ENCODE peak calls at places on chromosomes 5 and 9, in six cellular contexts. L is IMR-90, P is sigmoid colon, Q is transverse colon, U is gastrocnemius medialis, W is psoas muscle. A is an unnamed sample.
A peak's percentile ranks its signal among the peaks of the same experiment; 100 is the strongest.

GRCh38 chr9:136609838-136610311 is 52.8 kb upstream of the EGFL7 start:
- DNase-seq in U (no peak), Q (no peak), L (no peak), P (no peak), W (no peak), A (no peak)

GRCh38 chr5:35136386-35136785 is 88.6 kb upstream of the AGXT2 start:
- DNase-seq in U (no peak), W (no peak), L (peak; percentile 95), Q (no peak), P (no peak), A (no peak)

GRCh38 chr9:120626512-120626911 is 46.5 kb upstream of the CDK5RAP2 start:
- DNase-seq in Q (no peak), P (no peak), L (no peak), U (no peak), W (no peak), A (no peak)

GRCh38 chr5:127012933-127013332 is 17.4 kb downstream of the MARCHF3 start:
- DNase-seq in Q (no peak), P (no peak), W (no peak), L (peak; percentile 72), U (no peak), A (no peak)

GRCh38 chr5:160289356-160289651 is 23.1 kb downstream of the CCNJL start:
- DNase-seq in L (no peak), W (no peak), U (no peak), P (no peak), Q (no peak), A (no peak)

GRCh38 chr9:84436386-84437114 is 96.0 kb upstream of the SLC28A3 start:
- DNase-seq in U (no peak), W (no peak), L (no peak), P (no peak), Q (no peak), A (no peak)

GRCh38 chr5:111830333-111830732 is 73.3 kb upstream of the NREP start:
- DNase-seq in P (no peak), W (no peak), U (no peak), Q (no peak), L (peak; percentile 70), A (no peak)

GRCh38 chr9:12230708-12231107 is 462.5 kb upstream of the TYRP1 start:
- DNase-seq in U (no peak), L (no peak), W (no peak), Q (no peak), P (no peak), A (no peak)

GRCh38 chr5:61409568-61409967 is 77.5 kb downstream of the ZSWIM6 start:
- DNase-seq in W (no peak), Q (no peak), L (peak; percentile 96), P (no peak), U (no peak), A (no peak)

GRCh38 chr9:89891221-89892052 is 286.6 kb downstream of the GADD45G start:
- DNase-seq in L (no peak), W (no peak), P (peak; percentile 95), U (peak; percentile 29), Q (peak; percentile 30), A (no peak)

GRCh38 chr5:13278148-13278547 is 666.3 kb downstream of the DNAH5 start:
- DNase-seq in W (no peak), P (no peak), L (no peak), Q (no peak), U (no peak), A (no peak)

GRCh38 chr9:20015427-20015931 is 226.6 kb upstream of the SLC24A2 start:
- DNase-seq in P (no peak), U (no peak), Q (no peak), L (no peak), W (no peak), A (no peak)

GRCh38 chr9:84317563-84317962 is 23.0 kb downstream of the SLC28A3 start:
- DNase-seq in W (no peak), L (no peak), Q (no peak), U (no peak), P (no peak), A (no peak)

GRCh38 chr5:122153230-122153629 is 23.9 kb downstream of the ZNF474 start:
- DNase-seq in W (no peak), L (peak; percentile 91), P (no peak), Q (no peak), U (no peak), A (no peak)

GRCh38 chr5:157915638-157916037 is 56.7 kb upstream of the CLINT1 start:
- DNase-seq in L (peak; percentile 13), W (peak; percentile 72), U (peak; percentile 56), P (peak; percentile 94), Q (peak; percentile 70), A (peak; percentile 83)

GRCh38 chr5:149141957-149142851 is 911 bp downstream of the ABLIM3 start:
- DNase-seq in W (peak; percentile 40), Q (no peak), U (peak; percentile 63), L (peak; percentile 44), P (no peak), A (no peak)

GRCh38 chr5:66989781-66990180 is 206.8 kb downstream of the CD180 start:
- DNase-seq in L (no peak), U (no peak), P (no peak), Q (no peak), W (no peak), A (no peak)

DNA sequence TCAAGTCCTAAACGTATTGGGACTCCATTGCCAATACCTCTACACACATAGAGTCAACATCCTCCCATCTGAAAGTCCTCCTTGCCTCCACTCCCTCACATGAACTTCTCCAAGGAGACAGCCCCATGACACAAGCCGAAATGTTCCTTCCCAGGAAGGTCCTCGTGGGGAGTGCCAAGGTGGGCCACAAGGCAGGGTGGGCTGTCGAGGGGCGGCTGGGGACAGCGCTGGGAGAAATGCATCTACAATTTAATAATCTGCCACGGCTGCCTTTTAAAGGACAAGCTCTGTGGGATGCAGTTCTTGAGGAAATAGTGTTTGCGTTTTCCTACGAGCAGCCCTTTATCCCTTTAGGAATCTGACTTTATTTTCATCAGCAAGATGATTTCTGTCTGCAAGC is 138.7 kb downstream of the GABBR2 start:
- DNase-seq in U (no peak), Q (no peak), P (no peak), W (no peak), L (no peak), A (no peak)
- TF ChIP-seq CTCF in U (no peak), Q (no peak), P (no peak), W (no peak), L (no peak), A (no peak)

GRCh38 chr9:97853844-97854695 is 1.0 kb downstream of the FOXE1 start:
- DNase-seq in P (no peak), W (no peak), L (peak; percentile 33), U (no peak), Q (no peak), A (no peak)
- H3K27me3 ChIP-seq in P (peaks cover 77% of the 10 kb centered on the region), W (peaks cover 6% of the 10 kb centered on the region), L (peaks cover 95% of the 10 kb centered on the region), U (peaks cover 92% of the 10 kb centered on the region), Q (peaks cover 100% of the 10 kb centered on the region), A (peaks cover 20% of the 10 kb centered on the region)

DNA sequence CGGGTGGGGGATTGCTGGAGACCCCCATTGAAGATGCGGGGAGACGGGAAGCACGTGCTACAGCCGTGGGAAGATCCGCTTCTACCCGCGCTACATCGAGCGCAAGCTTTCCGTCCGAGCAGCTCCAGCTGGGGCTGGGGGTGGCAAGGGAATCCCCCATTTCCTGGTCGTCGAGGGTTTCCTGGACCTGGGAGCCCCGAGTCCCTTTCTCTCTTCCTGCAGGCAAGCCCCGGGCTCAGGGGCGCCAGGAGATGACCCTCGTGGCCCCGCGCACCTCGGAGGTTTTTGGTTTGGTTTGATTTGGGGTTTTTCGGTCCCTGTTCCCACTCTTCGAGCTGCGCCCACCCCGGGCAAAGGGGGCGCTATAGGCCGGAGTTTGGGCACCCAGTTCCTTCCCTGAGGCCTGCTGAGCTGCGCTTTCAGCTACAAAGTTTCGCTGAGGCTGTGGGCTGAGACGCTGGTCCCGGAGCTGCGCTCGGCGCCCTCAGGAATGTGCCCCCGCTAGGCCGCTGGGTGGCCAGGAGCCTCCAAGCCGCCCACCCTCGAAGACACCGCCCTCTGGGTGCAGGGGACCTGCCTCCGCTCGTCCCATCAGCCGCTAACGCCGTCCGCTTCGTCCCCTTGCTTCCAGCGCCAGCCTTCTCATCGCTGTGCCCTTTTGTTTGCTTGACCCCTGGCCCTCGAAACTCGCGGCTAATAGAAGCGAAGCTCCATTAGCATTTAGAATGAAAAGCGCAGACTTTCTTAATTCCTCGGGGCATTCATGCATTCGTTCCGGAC is 2.9 kb downstream of the NR4A3 start:
- DNase-seq in U (no peak), W (no peak), L (no peak), P (peak; percentile 69), Q (peak; percentile 58), A (peak; percentile 72)
- TF ChIP-seq CTCF in U (peak; percentile 44), W (peak; percentile 4), L (peak; percentile 43), P (no peak), Q (peak; percentile 34), A (no peak)

GRCh38 chr5:43191740-43192557 is at the start of gene NIM1K:
- DNase-seq in L (peak; percentile 27), Q (peak; percentile 62), W (peak; percentile 65), U (peak; percentile 23), P (peak; percentile 87), A (peak; percentile 83)
- H3K27me3 ChIP-seq in L (no peaks in the 10 kb centered on the region), Q (peaks cover 23% of the 10 kb centered on the region), W (no peaks in the 10 kb centered on the region), U (no peaks in the 10 kb centered on the region), P (no peaks in the 10 kb centered on the region), A (no peaks in the 10 kb centered on the region)

GRCh38 chr5:164958688-164959087 is 1453.3 kb downstream of the MAT2B start:
- DNase-seq in P (no peak), W (no peak), L (no peak), Q (no peak), U (no peak), A (no peak)
- TF ChIP-seq CTCF in P (no peak), W (no peak), L (no peak), Q (no peak), U (no peak), A (no peak)

GRCh38 chr9:35617548-35617947 is 665 bp downstream of the CD72 start:
- DNase-seq in P (no peak), W (no peak), L (no peak), U (no peak), Q (no peak), A (no peak)
- H3K27me3 ChIP-seq in P (no peaks in the 10 kb centered on the region), W (no peaks in the 10 kb centered on the region), L (peaks cover 68% of the 10 kb centered on the region), U (peaks cover 10% of the 10 kb centered on the region), Q (no peaks in the 10 kb centered on the region), A (no peaks in the 10 kb centered on the region)

DNA sequence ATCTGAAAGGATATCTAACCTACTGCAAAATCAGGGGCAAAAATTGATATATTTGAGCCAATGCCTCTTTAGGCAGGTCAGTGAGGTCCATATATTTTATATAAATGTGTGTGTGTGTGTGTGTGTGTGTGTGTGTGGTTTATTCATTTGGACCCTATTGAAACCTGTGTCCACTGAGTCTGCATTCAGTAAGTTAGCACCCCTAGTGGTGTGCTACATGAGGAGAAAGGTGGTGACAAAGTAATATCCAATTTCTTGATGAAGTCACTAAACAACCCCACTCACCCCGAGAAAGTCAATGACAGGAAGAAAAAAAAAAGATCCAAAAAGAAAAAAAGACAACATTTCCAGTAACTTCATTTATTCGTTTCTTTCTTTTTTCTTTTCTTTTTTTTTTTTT is 4.1 kb downstream of the FBXW11 start:
- DNase-seq in P (no peak), Q (no peak), L (no peak), U (no peak), W (no peak), A (no peak)
- TF ChIP-seq CTCF in P (peak; percentile 16), Q (peak; percentile 24), L (peak; percentile 42), U (peak; percentile 38), W (peak; percentile 16), A (no peak)